ENCODE peak calls at places on chromosomes 11 and 22, in five cellular contexts. Q is activated CD4-positive, alpha-beta T cell treated with anti-CD3 and anti-CD28 coated beads, Interleukin-2, amount 50 U/mL, for 4 hours; V is G401; O is MCF 10A; U is NCI-H510A treated with DMSO at 0.1 percent for 48 hours. A is an unnamed sample.
A peak's percentile ranks its signal among the peaks of the same experiment; 100 is the strongest.

GRCh38 chr11:116193321-116194114 is 579.3 kb downstream of the BUD13 start:
- DNase-seq in Q (no peak), V (peak; percentile 76), O (no peak), U (peak; percentile 91), A (no peak)

GRCh38 chr11:61791737-61792309 is 576 bp downstream of the TMEM258 start:
- DNase-seq in Q (no peak), V (peak; percentile 64), O (peak; percentile 86), U (peak; percentile 54), A (no peak)

GRCh38 chr11:12182650-12183511 is 72.5 kb downstream of the MICAL2 start:
- DNase-seq in Q (no peak), V (peak; percentile 58), O (peak; percentile 97), U (peak; percentile 20), A (no peak)

GRCh38 chr11:19628018-19628417 is 84.6 kb upstream of the NAV2 start:
- DNase-seq in Q (no peak), V (peak; percentile 13), O (peak; percentile 99), U (no peak), A (no peak)

GRCh38 chr22:25403752-25404471 is 160.6 kb upstream of the GRK3 start:
- DNase-seq in Q (no peak), V (no peak), O (peak; percentile 31), U (no peak), A (peak; percentile 43)

GRCh38 chr22:22210375-22210774 is 34.2 kb upstream of the VPREB1 start:
- DNase-seq in Q (peak; percentile 29), V (no peak), O (peak; percentile 79), U (no peak), A (no peak)

GRCh38 chr11:119691020-119691666 is 37.9 kb downstream of the NECTIN1 start:
- DNase-seq in Q (no peak), V (no peak), O (no peak), U (no peak), A (no peak)

GRCh38 chr11:85869776-85870175 is 14.6 kb downstream of the CCDC83 start:
- DNase-seq in Q (no peak), V (no peak), O (no peak), U (no peak), A (no peak)

GRCh38 chr22:35205956-35206355 is 51.3 kb upstream of the HMGXB4 start:
- DNase-seq in Q (no peak), V (no peak), O (peak; percentile 2), U (no peak), A (no peak)

GRCh38 chr11:18046116-18046777 is at the start of gene TPH1:
- DNase-seq in Q (no peak), V (no peak), O (peak; percentile 59), U (no peak), A (no peak)

GRCh38 chr11:45091563-45092392 is 54.7 kb upstream of the PRDM11 start:
- DNase-seq in Q (no peak), V (no peak), O (no peak), U (no peak), A (no peak)

GRCh38 chr11:12278766-12279671 is 98.4 kb upstream of the PARVA start:
- DNase-seq in Q (no peak), V (no peak), O (no peak), U (no peak), A (no peak)

GRCh38 chr11:2263724-2264360 is 6.5 kb downstream of the ASCL2 start:
- DNase-seq in Q (no peak), V (no peak), O (no peak), U (no peak), A (no peak)

GRCh38 chr11:66068154-66068821 is 1.8 kb upstream of the PACS1 start:
- DNase-seq in Q (peak; percentile 78), V (peak; percentile 83), O (peak; percentile 70), U (peak; percentile 82), A (no peak)

A was measured in NCI-H524 treated with DMSO at 0.1 percent for 48 hours.